ENCODE peak calls at places on chromosomes 16 and 17, in seven cellular contexts. Y is RPMI7951; H is stimulated activated naive CD8-positive, alpha-beta T cell treated with anti-CD3 and anti-CD28 coated beads, Interleukin-15, Interleukin-2, amounts not matched to agents 100 U/mL and 50 U/mL, for 24 hours; T is CD4-positive, alpha-beta T cell; G is mesothelial cell of epicardium; C is left lobe of liver; O is uterus. S is an unnamed sample.

GRCh38 chr17:74780443-74781238 is 4.5 kb upstream of the NAT9 start:
- DNase-seq in Y (peak; percentile 28), H (peak; percentile 30), T (no peak), G (no peak), C (no peak), O (no peak), S (no peak)

GRCh38 chr16:60731329-60731728 is 1304.9 kb downstream of the CDH8 start:
- DNase-seq in Y (no peak), H (no peak), T (no peak), G (no peak), C (no peak), O (no peak), S (no peak)

GRCh38 chr16:50449800-50450199 is 81.0 kb upstream of the BRD7 start:
- DNase-seq in Y (no peak), H (no peak), T (no peak), G (no peak), C (no peak), O (no peak), S (no peak)

GRCh38 chr16:75235721-75236193 is 15.7 kb downstream of the BCAR1 start:
- DNase-seq in Y (no peak), H (no peak), T (no peak), G (no peak), C (no peak), O (peak; percentile 18), S (no peak)

GRCh38 chr17:68288804-68289203 is 2.1 kb downstream of the SLC16A6 start:
- DNase-seq in Y (no peak), H (no peak), T (no peak), G (no peak), C (no peak), O (no peak), S (no peak)

GRCh38 chr16:84552135-84552534 is 47.7 kb upstream of the MEAK7 start:
- DNase-seq in Y (no peak), H (no peak), T (no peak), G (no peak), C (no peak), O (no peak), S (no peak)

GRCh38 chr16:89320717-89321501 is 103.4 kb downstream of the ZNF778 start:
- DNase-seq in Y (peak; percentile 79), H (no peak), T (no peak), G (no peak), C (no peak), O (no peak), S (no peak)

GRCh38 chr17:17964710-17965109 is 7.5 kb downstream of the TOM1L2 start:
- DNase-seq in Y (no peak), H (no peak), T (no peak), G (no peak), C (no peak), O (no peak), S (no peak)

GRCh38 chr17:78609198-78609597 is 32.0 kb upstream of the DNAH17 start:
- DNase-seq in Y (peak; percentile 56), H (no peak), T (no peak), G (no peak), C (no peak), O (no peak), S (no peak)

GRCh38 chr17:67477687-67478086 is 100.6 kb downstream of the PITPNC1 start:
- DNase-seq in Y (peak; percentile 86), H (peak; percentile 69), T (peak; percentile 35), G (no peak), C (no peak), O (no peak), S (peak; percentile 55)

GRCh38 chr17:53166736-53167135 is 656.0 kb upstream of the KIF2B start:
- DNase-seq in Y (no peak), H (no peak), T (no peak), G (no peak), C (no peak), O (no peak), S (no peak)